ENCODE peak calls at places on chromosomes 13 and 19, in eight cellular contexts. B is NCI-H446; J is stimulated activated CD8-positive, alpha-beta memory T cell treated with anti-CD3 and anti-CD28 coated beads, Interleukin-4, amount 100 ng/mL, for 1 hour; Z is T-helper 2 cell; X is right cardiac atrium; A is OCI-M1; Y is NCI-H774; L is esophagus squamous epithelium. M is an unnamed sample.

GRCh38 chr13:23279321-23279720 is 98.5 kb downstream of the SGCG start:
- DNase-seq in B (no peak), J (no peak), Z (no peak), X (no peak), A (peak), Y (no peak), L (no peak), M (no peak)

GRCh38 chr13:79044415-79044814 is 361.6 kb downstream of the RBM26 start:
- DNase-seq in B (no peak), J (no peak), Z (no peak), X (no peak), A (no peak), Y (no peak), L (no peak), M (no peak)

GRCh38 chr13:41427700-41428099 is 29.6 kb upstream of the RGCC start:
- DNase-seq in B (no peak), J (no peak), Z (no peak), X (no peak), A (no peak), Y (no peak), L (no peak), M (no peak)

GRCh38 chr19:37932985-37933953 is 26.3 kb downstream of the SIPA1L3 start:
- DNase-seq in B (no peak), J (no peak), Z (no peak), X (no peak), A (no peak), Y (no peak), L (no peak), M (no peak)

GRCh38 chr13:32790731-32791130 is 204.5 kb downstream of the PDS5B start:
- DNase-seq in B (no peak), J (no peak), Z (no peak), X (no peak), A (peak), Y (no peak), L (no peak), M (no peak)

GRCh38 chr13:113437408-113438010 is 15.8 kb downstream of the ADPRHL1 start:
- DNase-seq in B (no peak), J (no peak), Z (no peak), X (no peak), A (no peak), Y (peak), L (no peak), M (no peak)

GRCh38 chr13:34352958-34353357 is 535.0 kb downstream of the RFC3 start:
- DNase-seq in B (no peak), J (no peak), Z (no peak), X (no peak), A (no peak), Y (no peak), L (no peak), M (no peak)

GRCh38 chr19:12117203-12117970 is 22.8 kb downstream of the ZNF20 start:
- DNase-seq in B (no peak), J (no peak), Z (no peak), X (peak), A (no peak), Y (no peak), L (no peak), M (no peak)

GRCh38 chr19:1774999-1775772 is 21.9 kb downstream of the ONECUT3 start:
- DNase-seq in B (no peak), J (no peak), Z (no peak), X (no peak), A (peak), Y (no peak), L (no peak), M (no peak)

GRCh38 chr19:57633832-57634131 is 814 bp downstream of the ZNF211 start:
- DNase-seq in B (no peak), J (no peak), Z (no peak), X (no peak), A (no peak), Y (no peak), L (no peak), M (no peak)

GRCh38 chr19:18014197-18014596 is 6.2 kb downstream of the ARRDC2 start:
- DNase-seq in B (no peak), J (no peak), Z (peak), X (no peak), A (no peak), Y (no peak), L (no peak), M (no peak)

GRCh38 chr13:42484396-42484795 is 89.6 kb upstream of the TNFSF11 start:
- DNase-seq in B (no peak), J (no peak), Z (no peak), X (no peak), A (no peak), Y (no peak), L (no peak), M (no peak)

M was measured in omental fat pad.